ENCODE peak calls at places on chromosomes 2 and 18, in ten cellular contexts. H is neural progenitor cell; W is sigmoid colon; R is dorsolateral prefrontal cortex; L is BJ; F is esophagus squamous epithelium; K is CD4-positive, alpha-beta T cell; E is AG04449; M is foreskin fibroblast; A is ovary. N is an unnamed sample.
A peak's percentile ranks its signal among the peaks of the same experiment; 100 is the strongest.

GRCh38 chr2:138107288-138107687 is 143.0 kb downstream of the HNMT start:
- DNase-seq in H (no peak), W (no peak), R (no peak), L (no peak), F (no peak), K (no peak), E (no peak), M (no peak), A (no peak), N (no peak)

GRCh38 chr2:25041307-25041927 is 459 bp upstream of the EFR3B start:
- DNase-seq in H (peak; percentile 88), W (peak; percentile 80), R (peak; percentile 56), L (no peak), F (no peak), K (peak; percentile 20), E (no peak), M (peak; percentile 60), A (peak; percentile 73), N (no peak)

GRCh38 chr18:77110400-77110799 is 22.2 kb downstream of the MBP start:
- DNase-seq in H (no peak), W (no peak), R (no peak), L (no peak), F (no peak), K (no peak), E (no peak), M (no peak), A (no peak), N (no peak)

GRCh38 chr2:6826081-6826913 is 39.4 kb downstream of the CMPK2 start:
- DNase-seq in H (peak; percentile 41), W (no peak), R (no peak), L (peak; percentile 10), F (no peak), K (peak; percentile 25), E (no peak), M (peak; percentile 56), A (no peak), N (no peak)

GRCh38 chr2:26070684-26071189 is 36.9 kb downstream of the RAB10 start:
- DNase-seq in H (no peak), W (no peak), R (no peak), L (no peak), F (no peak), K (no peak), E (no peak), M (no peak), A (no peak), N (no peak)

GRCh38 chr2:209663149-209663548 is 108.5 kb upstream of the UNC80 start:
- DNase-seq in H (peak; percentile 14), W (no peak), R (peak; percentile 53), L (no peak), F (no peak), K (no peak), E (no peak), M (peak; percentile 79), A (no peak), N (no peak)

GRCh38 chr2:25354116-25354515 is 12.4 kb upstream of the DNMT3A start:
- DNase-seq in H (no peak), W (no peak), R (no peak), L (no peak), F (no peak), K (no peak), E (no peak), M (no peak), A (no peak), N (no peak)

GRCh38 chr2:146986161-146986560 is 858.7 kb upstream of the ACVR2A start:
- DNase-seq in H (no peak), W (no peak), R (no peak), L (no peak), F (no peak), K (no peak), E (no peak), M (peak; percentile 82), A (no peak), N (no peak)

GRCh38 chr2:230751062-230751461 is 38.4 kb downstream of the CAB39 start:
- DNase-seq in H (no peak), W (no peak), R (no peak), L (peak; percentile 56), F (no peak), K (no peak), E (no peak), M (peak; percentile 86), A (no peak), N (no peak)

GRCh38 chr2:230748087-230748486 is 35.4 kb downstream of the CAB39 start:
- DNase-seq in H (no peak), W (no peak), R (no peak), L (no peak), F (no peak), K (no peak), E (no peak), M (no peak), A (no peak), N (no peak)

GRCh38 chr2:230754200-230754599 is 41.6 kb downstream of the CAB39 start:
- DNase-seq in H (no peak), W (no peak), R (no peak), L (no peak), F (no peak), K (no peak), E (no peak), M (no peak), A (no peak), N (no peak)

GRCh38 chr2:230746213-230746612 is 33.6 kb downstream of the CAB39 start:
- DNase-seq in H (no peak), W (no peak), R (no peak), L (no peak), F (no peak), K (no peak), E (no peak), M (no peak), A (no peak), N (no peak)

DNA sequence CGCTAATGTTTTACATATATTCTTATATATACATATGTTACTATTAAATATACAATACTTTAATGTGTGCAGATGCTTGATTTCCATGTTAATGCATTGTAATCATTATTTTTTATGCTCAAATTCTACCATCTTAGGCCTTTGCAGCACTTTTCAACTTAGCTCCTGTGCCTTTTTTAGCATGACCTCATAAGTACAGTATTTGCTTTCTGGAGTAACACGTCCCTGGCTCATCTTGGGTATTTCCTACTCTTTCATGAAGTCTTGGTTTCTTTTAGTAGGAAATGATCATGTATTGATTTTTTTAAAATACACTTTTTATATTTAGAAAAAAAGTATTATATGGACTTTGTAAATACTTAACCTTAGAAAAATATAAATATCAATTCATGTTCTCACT is 36.5 kb downstream of the CAB39 start:
- DNase-seq in H (no peak), W (no peak), R (no peak), L (no peak), F (no peak), K (no peak), E (no peak), M (peak; percentile 51), A (no peak), N (no peak)
- TF ChIP-seq CTCF in H (no peak), W (no peak), R (no peak), L (no peak), F (no peak), K (no peak), E (no peak), M (no peak), A (no peak), N (no peak)

GRCh38 chr2:212520340-212520739 is 18.3 kb downstream of the ERBB4 start:
- DNase-seq in H (peak; percentile 33), W (no peak), R (no peak), L (no peak), F (no peak), K (no peak), E (no peak), M (peak; percentile 2), A (no peak), N (no peak)
- TF ChIP-seq CTCF in H (peak; percentile 64), W (no peak), R (peak; percentile 27), L (peak; percentile 21), F (no peak), K (no peak), E (no peak), M (peak; percentile 28), A (no peak), N (no peak)

DNA sequence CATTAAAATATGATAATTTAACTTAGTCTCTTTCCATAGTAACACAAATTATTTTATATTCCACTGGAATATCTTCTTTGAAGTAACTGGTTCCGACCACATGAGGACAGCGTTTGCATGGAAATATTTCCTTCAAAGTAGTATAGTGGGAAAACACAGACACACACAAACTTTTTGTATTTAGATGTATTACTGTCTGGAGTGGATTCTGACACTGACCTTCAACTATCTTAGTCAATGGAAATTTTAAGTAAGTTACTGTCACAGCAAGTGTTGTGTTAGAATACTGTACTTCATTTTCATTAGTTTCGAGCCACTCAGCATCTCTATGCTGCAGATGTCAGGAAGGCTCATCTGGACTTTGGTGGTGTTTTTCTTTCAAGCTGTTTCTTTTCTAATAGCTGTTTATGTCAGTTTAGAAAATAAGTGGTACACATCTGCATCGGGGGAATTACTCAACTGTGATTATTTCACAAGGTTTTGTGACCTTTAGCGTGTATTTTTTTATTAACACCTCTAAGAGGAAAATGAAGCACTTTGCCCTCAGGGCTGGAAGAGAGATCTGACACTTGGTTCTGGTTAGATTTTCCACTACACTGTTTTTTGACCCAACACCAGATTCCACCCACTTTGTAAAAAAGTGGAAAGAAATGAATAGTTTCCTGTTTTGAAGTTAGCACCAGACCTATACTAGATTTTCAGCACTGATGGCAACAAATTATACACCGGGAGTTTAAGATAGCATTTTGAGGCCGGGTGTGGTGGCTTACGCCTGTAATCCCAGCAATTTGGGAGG is 18.9 kb upstream of the THOC1 start:
- DNase-seq in H (peak; percentile 24), W (no peak), R (no peak), L (no peak), F (no peak), K (no peak), E (no peak), M (peak; percentile 59), A (no peak), N (no peak)
- TF ChIP-seq CTCF in H (peak; percentile 56), W (peak; percentile 27), R (peak; percentile 59), L (peak; percentile 62), F (peak; percentile 54), K (no peak), E (peak; percentile 50), M (peak; percentile 52), A (no peak), N (no peak)

GRCh38 chr2:101346909-101347308 is 38.4 kb upstream of the RNF149 start:
- DNase-seq in H (no peak), W (no peak), R (no peak), L (no peak), F (no peak), K (no peak), E (no peak), M (no peak), A (no peak), N (no peak)

GRCh38 chr2:101342625-101343008 is 34.1 kb upstream of the RNF149 start:
- DNase-seq in H (no peak), W (no peak), R (no peak), L (no peak), F (no peak), K (no peak), E (no peak), M (no peak), A (no peak), N (no peak)

GRCh38 chr2:101341421-101341820 is 32.9 kb upstream of the RNF149 start:
- DNase-seq in H (no peak), W (no peak), R (no peak), L (no peak), F (no peak), K (no peak), E (no peak), M (no peak), A (no peak), N (no peak)

GRCh38 chr2:101341901-101342624 is 33.6 kb upstream of the RNF149 start:
- DNase-seq in H (peak; percentile 82), W (peak; percentile 84), R (peak; percentile 46), L (no peak), F (no peak), K (peak; percentile 67), E (no peak), M (peak; percentile 89), A (peak; percentile 62), N (peak; percentile 73)

GRCh38 chr2:101344173-101344572 is 35.7 kb upstream of the RNF149 start:
- DNase-seq in H (no peak), W (no peak), R (no peak), L (no peak), F (no peak), K (no peak), E (no peak), M (no peak), A (no peak), N (no peak)
- TF ChIP-seq CTCF in H (no peak), W (no peak), R (no peak), L (no peak), F (no peak), K (no peak), E (no peak), M (no peak), A (no peak), N (no peak)

N was measured in omental fat pad.